ENCODE peak calls at places on chromosomes 4 and X, in nine cellular contexts. M is head of caudate nucleus; N is activated T-cell treated with anti-CD3 and anti-CD28 coated beads, Interleukin-2, amount 50 U/mL, for 4 hours; J is NCI-H774; C is lung; Z is lower leg skin; S is RCC 7860; K is AML-193; A is stimulated activated CD4-positive, alpha-beta T cell treated with anti-CD3 and anti-CD28 coated beads, Interleukin-2, amount 100 ng/mL, for 48 hours. W is an unnamed sample.
A peak's percentile ranks its signal among the peaks of the same experiment; 100 is the strongest.

GRCh38 chr4:2858451-2859217 is 15.0 kb downstream of the ADD1 start:
- DNase-seq in C (no peak), M (no peak), N (no peak), A (no peak), S (no peak), Z (no peak), J (no peak), K (no peak), W (no peak)

GRCh38 chrX:72539822-72540221 is 32.8 kb downstream of the HDAC8 start:
- DNase-seq in C (no peak), S (no peak), N (no peak), K (no peak), M (no peak), A (no peak), Z (no peak), J (no peak), W (no peak)

GRCh38 chr4:120915311-120915710 is 7.2 kb downstream of the PRDM5 start:
- DNase-seq in K (no peak), S (no peak), J (no peak), N (no peak), C (no peak), A (no peak), M (no peak), Z (no peak), W (no peak)

GRCh38 chr4:68466751-68467150 is 19.5 kb downstream of the TMPRSS11E start:
- DNase-seq in M (no peak), K (no peak), C (no peak), A (no peak), Z (no peak), S (peak; percentile 47), N (no peak), J (no peak), W (no peak)

GRCh38 chr4:82360298-82361177 is 13.3 kb downstream of the HNRNPD start:
- DNase-seq in K (peak; percentile 43), N (no peak), S (no peak), A (no peak), M (no peak), Z (no peak), C (no peak), J (no peak), W (no peak)

GRCh38 chr4:4694296-4694772 is 152.5 kb upstream of the STX18 start:
- DNase-seq in C (no peak), M (peak; percentile 49), K (no peak), S (no peak), N (no peak), Z (no peak), A (no peak), J (no peak), W (no peak)

GRCh38 chr4:57051100-57051499 is 59.1 kb downstream of the IGFBP7 start:
- DNase-seq in Z (no peak), N (no peak), A (no peak), K (peak; percentile 38), S (no peak), J (no peak), C (no peak), M (no peak), W (no peak)

GRCh38 chr4:47490550-47490949 is 5.5 kb downstream of the ATP10D start:
- DNase-seq in M (no peak), N (peak; percentile 4), J (no peak), Z (no peak), C (no peak), S (no peak), K (peak; percentile 44), A (no peak), W (no peak)

GRCh38 chrX:40158036-40158706 is 60.4 kb upstream of the BCOR start:
- DNase-seq in N (no peak), S (no peak), J (no peak), C (no peak), M (no peak), Z (no peak), K (no peak), A (no peak), W (peak; percentile 38)

W was measured in activated CD8-positive, alpha-beta memory T cell treated with anti-CD3 and anti-CD28 coated beads, Interleukin-2, amount 50 U/mL, for 4 hours.